ENCODE peak calls at places on chromosomes 1 and 21, in nine cellular contexts. W is GM12878; Y is suprapubic skin; S is body of pancreas; O is OCI-LY7; N is lower lobe of right lung; X is esophagus squamous epithelium; E is CD8-positive, alpha-beta T cell; R is A549. A is an unnamed sample. For H3K4me1 and H3K9me3, the result is how much of the 10 kb centered on the place peaks cover.

GRCh38 chr1:197911172-197911856 is 5.9 kb upstream of the LHX9 start:
- DNase-seq in W (no peak), Y (no peak), S (no peak), O (no peak), N (peak), X (no peak), E (no peak), R (no peak), A (no peak)

GRCh38 chr1:223886516-223886921 is 40.8 kb upstream of the TP53BP2 start:
- DNase-seq in W (no peak), Y (no peak), S (no peak), O (no peak), N (no peak), X (no peak), E (no peak), R (no peak), A (no peak)

GRCh38 chr1:37123266-37123665 is 89.0 kb upstream of the GRIK3 start:
- DNase-seq in W (no peak), Y (no peak), S (no peak), O (no peak), N (no peak), X (no peak), E (no peak), R (no peak), A (no peak)

GRCh38 chr1:242008788-242009500 is 10.0 kb upstream of the MAP1LC3C start:
- DNase-seq in W (no peak), Y (peak), S (no peak), O (no peak), N (no peak), X (no peak), E (no peak), R (no peak), A (no peak)

GRCh38 chr1:1418464-1419362 is 2.4 kb downstream of the ANKRD65 start:
- DNase-seq in W (no peak), Y (no peak), S (no peak), O (no peak), N (no peak), X (no peak), E (no peak), R (no peak), A (no peak)

GRCh38 chr1:156703336-156703735 is 2.0 kb downstream of the CRABP2 start:
- DNase-seq in W (no peak), Y (no peak), S (no peak), O (no peak), N (no peak), X (no peak), E (no peak), R (no peak), A (no peak)

GRCh38 chr1:161791889-161792655 is 26.0 kb downstream of the ATF6 start:
- DNase-seq in W (no peak), Y (no peak), S (no peak), O (no peak), N (no peak), X (no peak), E (no peak), R (no peak), A (no peak)

GRCh38 chr1:25728301-25728935 is 71.6 kb upstream of the SELENON start:
- DNase-seq in W (no peak), Y (no peak), S (no peak), O (no peak), N (no peak), X (no peak), E (no peak), R (no peak), A (no peak)

GRCh38 chr1:90821152-90821792 is 104.2 kb upstream of the BARHL2 start:
- DNase-seq in W (no peak), Y (no peak), S (no peak), O (no peak), N (no peak), X (no peak), E (no peak), R (no peak), A (no peak)

GRCh38 chr1:37284053-37284452 is 190.3 kb upstream of the ZC3H12A start:
- DNase-seq in W (no peak), Y (no peak), S (no peak), O (no peak), N (no peak), X (no peak), E (no peak), R (no peak), A (no peak)

GRCh38 chr1:234743866-234744581 is 134.0 kb upstream of the IRF2BP2 start:
- DNase-seq in W (no peak), Y (no peak), S (no peak), O (no peak), N (no peak), X (no peak), E (no peak), R (no peak), A (no peak)

GRCh38 chr1:204223129-204223860 is 9.5 kb upstream of the GOLT1A start:
- DNase-seq in W (no peak), Y (peak), S (no peak), O (no peak), N (no peak), X (no peak), E (no peak), R (no peak), A (no peak)

GRCh38 chr1:231188072-231188471 is 26.2 kb downstream of the TRIM67 start:
- DNase-seq in W (no peak), Y (no peak), S (no peak), O (no peak), N (no peak), X (no peak), E (no peak), R (no peak), A (no peak)

GRCh38 chr1:5977494-5978444 is 14.5 kb downstream of the NPHP4 start:
- DNase-seq in W (no peak), Y (peak), S (no peak), O (no peak), N (peak), X (no peak), E (no peak), R (no peak), A (no peak)

GRCh38 chr1:19424651-19425570 is 60.4 kb downstream of the CAPZB start:
- DNase-seq in W (no peak), Y (no peak), S (no peak), O (no peak), N (no peak), X (no peak), E (no peak), R (no peak), A (no peak)

GRCh38 chr1:109786107-109786470 is 22.4 kb upstream of the EPS8L3 start:
- DNase-seq in W (no peak), Y (peak), S (no peak), O (no peak), N (peak), X (no peak), E (no peak), R (no peak), A (no peak)

GRCh38 chr1:156670791-156671190 is 6.4 kb downstream of the NES start:
- DNase-seq in W (no peak), Y (no peak), S (no peak), O (no peak), N (no peak), X (no peak), E (no peak), R (no peak), A (no peak)

GRCh38 chr1:167126811-167127210 is 32.9 kb downstream of the STYXL2 start:
- DNase-seq in W (no peak), Y (no peak), S (no peak), O (no peak), N (no peak), X (no peak), E (no peak), R (no peak), A (no peak)

GRCh38 chr1:2019162-2019542 is at the start of gene GABRD:
- DNase-seq in W (no peak), Y (no peak), S (no peak), O (no peak), N (no peak), X (no peak), E (no peak), R (no peak), A (no peak)

GRCh38 chr1:112722601-112723510 is 7.7 kb upstream of the PPM1J start:
- DNase-seq in W (no peak), Y (peak), S (no peak), O (no peak), N (no peak), X (no peak), E (no peak), R (no peak), A (peak)
- TF ChIP-seq CTCF in W (no peak), Y (no peak), S (no peak), O (no peak), N (no peak), X (no peak), E (no peak), R (no peak), A (no peak)

GRCh38 chr1:54326577-54327385 is 79.4 kb downstream of the SSBP3 start:
- DNase-seq in W (no peak), Y (no peak), S (no peak), O (no peak), N (no peak), X (no peak), E (no peak), R (no peak), A (no peak)
- H3K4me1 ChIP-seq in W (under half), Y (half or more), S (under half), O (half or more), N (half or more), X (half or more), E (under half), R (under half), A (under half)

GRCh38 chr21:33022489-33022827 is 3.3 kb upstream of the OLIG2 start:
- DNase-seq in W (no peak), Y (no peak), S (no peak), O (no peak), N (no peak), X (no peak), E (no peak), R (no peak), A (no peak)

GRCh38 chr21:33022828-33023573 is 2.7 kb upstream of the OLIG2 start:
- DNase-seq in W (no peak), Y (no peak), S (no peak), O (no peak), N (no peak), X (no peak), E (no peak), R (no peak), A (no peak)

GRCh38 chr21:33024278-33025103 is 1.2 kb upstream of the OLIG2 start:
- DNase-seq in W (no peak), Y (no peak), S (no peak), O (no peak), N (no peak), X (no peak), E (no peak), R (no peak), A (no peak)

GRCh38 chr21:33025106-33025470 is 647 bp upstream of the OLIG2 start:
- DNase-seq in W (no peak), Y (no peak), S (no peak), O (no peak), N (no peak), X (no peak), E (no peak), R (no peak), A (no peak)

DNA sequence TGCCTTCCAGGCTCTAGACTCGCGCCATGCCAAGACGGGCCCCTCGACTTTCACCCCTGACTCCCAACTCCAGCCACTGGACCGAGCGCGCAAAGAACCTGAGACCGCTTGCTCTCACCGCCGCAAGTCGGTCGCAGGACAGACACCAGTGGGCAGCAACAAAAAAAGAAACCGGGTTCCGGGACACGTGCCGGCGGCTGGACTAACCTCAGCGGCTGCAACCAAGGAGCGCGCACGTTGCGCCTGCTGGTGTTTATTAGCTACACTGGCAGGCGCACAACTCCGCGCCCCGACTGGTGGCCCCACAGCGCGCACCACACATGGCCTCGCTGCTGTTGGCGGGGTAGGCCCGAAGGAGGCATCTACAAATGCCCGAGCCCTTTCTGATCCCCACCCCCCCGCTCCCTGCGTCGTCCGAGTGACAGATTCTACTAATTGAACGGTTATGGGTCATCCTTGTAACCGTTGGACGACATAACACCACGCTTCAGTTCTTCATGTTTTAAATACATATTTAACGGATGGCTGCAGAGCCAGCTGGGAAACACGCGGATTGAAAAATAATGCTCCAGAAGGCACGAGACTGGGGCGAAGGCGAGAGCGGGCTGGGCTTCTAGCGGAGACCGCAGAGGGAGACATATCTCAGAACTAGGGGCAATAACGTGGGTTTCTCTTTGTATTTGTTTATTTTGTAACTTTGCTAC is 2.0 kb upstream of the OLIG2 start:
- DNase-seq in W (no peak), Y (no peak), S (no peak), O (no peak), N (no peak), X (no peak), E (no peak), R (no peak), A (no peak)
- H3K9me3 ChIP-seq in W (under half), Y (under half), S (under half), O (under half), N (under half), X (under half), E (under half), R (under half), A (under half)

GRCh38 chr21:34546556-34546955 is 34.5 kb upstream of the KCNE1 start:
- DNase-seq in W (no peak), Y (no peak), S (no peak), O (no peak), N (no peak), X (no peak), E (no peak), R (no peak), A (no peak)

GRCh38 chr21:34545079-34545884 is 33.3 kb upstream of the KCNE1 start:
- DNase-seq in W (peak), Y (no peak), S (peak), O (peak), N (peak), X (no peak), E (no peak), R (peak), A (peak)

GRCh38 chr21:34543017-34543416 is 31.0 kb upstream of the KCNE1 start:
- DNase-seq in W (no peak), Y (no peak), S (no peak), O (no peak), N (no peak), X (no peak), E (no peak), R (no peak), A (no peak)

GRCh38 chr21:34548782-34549376 is 36.9 kb upstream of the KCNE1 start:
- DNase-seq in W (no peak), Y (no peak), S (no peak), O (no peak), N (no peak), X (no peak), E (no peak), R (no peak), A (no peak)

GRCh38 chr21:34544032-34544496 is 32.1 kb upstream of the KCNE1 start:
- DNase-seq in W (no peak), Y (no peak), S (peak), O (peak), N (peak), X (no peak), E (no peak), R (peak), A (peak)
- TF ChIP-seq CTCF in W (peak), Y (peak), S (peak), O (peak), N (peak), X (no peak), E (peak), R (peak), A (peak)

DNA sequence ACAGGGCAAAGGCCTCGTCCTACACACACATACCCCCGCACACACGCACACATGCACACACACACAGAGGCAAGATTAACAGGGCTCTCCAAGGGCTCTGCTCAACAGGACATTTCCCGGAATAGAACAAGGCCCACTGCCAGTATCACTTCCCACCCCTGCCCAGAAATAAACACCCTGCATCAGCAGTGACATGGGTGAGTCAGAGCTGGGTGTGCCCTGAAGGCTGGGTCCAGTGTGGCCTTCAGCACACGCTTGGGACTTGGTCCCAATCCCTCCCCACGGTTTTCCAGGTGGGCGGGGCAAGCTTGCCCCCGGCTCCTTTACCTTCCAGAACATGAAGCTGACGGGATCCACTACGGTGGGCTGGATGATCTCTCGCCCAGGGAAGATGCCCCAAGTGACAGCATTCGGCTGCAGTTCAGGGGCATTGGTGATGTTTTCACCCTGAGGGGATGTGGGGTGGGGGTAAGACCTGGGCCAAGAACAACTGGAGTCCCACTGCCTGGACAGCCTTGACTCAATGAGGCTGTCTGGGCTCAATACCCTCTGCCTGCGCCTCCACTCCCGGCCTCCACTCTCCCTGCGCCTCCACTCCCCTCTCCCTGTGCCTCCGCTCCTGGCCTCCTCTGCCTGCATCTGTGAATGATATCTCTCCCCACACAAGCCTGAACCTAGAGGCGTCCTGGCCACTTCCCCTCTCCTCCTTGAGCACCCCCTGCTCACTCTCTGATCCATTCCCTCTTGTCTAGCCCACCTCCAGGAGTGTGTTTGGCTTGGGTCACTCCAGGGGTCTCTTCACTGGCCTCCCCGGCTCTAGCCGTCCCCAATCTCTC is 14.7 kb downstream of the MTHFR start:
- DNase-seq in W (no peak), Y (peak), S (peak), O (no peak), N (peak), X (peak), E (no peak), R (peak), A (no peak)
- H3K4me1 ChIP-seq in W (under half), Y (half or more), S (half or more), O (under half), N (half or more), X (half or more), E (under half), R (under half), A (under half)

DNA sequence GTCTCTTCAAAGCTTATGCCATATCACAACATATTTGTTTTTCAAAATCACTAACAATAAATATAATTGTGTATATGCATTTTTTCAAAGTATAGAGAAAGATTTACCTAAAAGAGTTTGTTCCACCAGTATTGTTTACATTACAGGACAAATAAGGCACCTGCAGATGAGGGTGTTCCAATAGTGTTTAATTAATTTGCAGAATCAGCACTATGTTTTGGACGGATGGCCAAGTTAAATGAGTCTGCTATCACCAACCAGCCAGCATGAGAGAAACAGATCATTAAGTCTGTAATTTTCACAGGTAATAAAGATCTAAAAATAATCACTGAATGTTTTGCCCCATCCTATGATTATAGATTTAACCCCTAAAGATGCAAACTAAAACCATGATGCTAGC is 2247.0 kb downstream of the NCAM2 start:
- DNase-seq in W (no peak), Y (no peak), S (no peak), O (no peak), N (no peak), X (no peak), E (no peak), R (no peak), A (no peak)
- H3K9me3 ChIP-seq in W (under half), Y (under half), S (under half), O (under half), N (under half), X (under half), E (under half), R (under half), A (under half)

GRCh38 chr1:17212009-17212408 is 7.1 kb downstream of the PADI1 start:
- DNase-seq in W (no peak), Y (no peak), S (peak), O (no peak), N (no peak), X (no peak), E (no peak), R (no peak), A (no peak)
- TF ChIP-seq CTCF in W (no peak), Y (no peak), S (peak), O (no peak), N (no peak), X (no peak), E (no peak), R (no peak), A (no peak)

GRCh38 chr21:42740405-42740909 is 87.0 kb downstream of the PDE9A start:
- DNase-seq in W (no peak), Y (no peak), S (no peak), O (no peak), N (no peak), X (no peak), E (no peak), R (no peak), A (no peak)
- H3K4me1 ChIP-seq in W (under half), Y (under half), S (under half), O (under half), N (under half), X (under half), E (under half), R (under half), A (under half)

GRCh38 chr1:227661495-227661894 is 73.6 kb downstream of the JMJD4 start:
- DNase-seq in W (no peak), Y (no peak), S (no peak), O (no peak), N (no peak), X (no peak), E (no peak), R (peak), A (no peak)

GRCh38 chr1:227662933-227663332 is 72.2 kb downstream of the JMJD4 start:
- DNase-seq in W (no peak), Y (no peak), S (no peak), O (no peak), N (no peak), X (no peak), E (no peak), R (no peak), A (no peak)

GRCh38 chr1:227666286-227666685 is 68.8 kb downstream of the JMJD4 start:
- DNase-seq in W (no peak), Y (no peak), S (no peak), O (no peak), N (no peak), X (no peak), E (no peak), R (no peak), A (no peak)
- H3K9me3 ChIP-seq in W (under half), Y (half or more), S (half or more), O (under half), N (half or more), X (half or more), E (half or more), R (half or more), A (under half)